ENCODE peak calls at places on chromosomes 16 and 17, in eight cellular contexts. X is upper lobe of right lung; V is tibial nerve; A is CD4-positive, alpha-beta T cell; G is neural progenitor cell; T is PC-9; K is activated CD8-positive, alpha-beta T cell treated with anti-CD3 and anti-CD28 coated beads for 36 hours; F is MM.1S. D is an unnamed sample.

GRCh38 chr16:2996298-2996697 is 16.1 kb upstream of the PKMYT1 start:
- DNase-seq in K (no peak), G (no peak), T (no peak), V (no peak), A (no peak), X (no peak), F (no peak), D (no peak)

GRCh38 chr16:6018848-6019489 is 921.4 kb upstream of the EEF2KMT start:
- DNase-seq in X (no peak), F (no peak), A (no peak), V (no peak), T (no peak), G (peak; percentile 68), K (no peak), D (no peak)

GRCh38 chr17:7392696-7393612 is 1.4 kb downstream of the PLSCR3 start:
- DNase-seq in F (no peak), A (no peak), K (no peak), X (no peak), V (no peak), G (peak; percentile 43), T (no peak), D (no peak)

GRCh38 chr16:11370084-11370931 is 25.0 kb downstream of the RMI2 start:
- DNase-seq in T (no peak), K (no peak), G (no peak), V (no peak), F (no peak), X (peak; percentile 68), A (no peak), D (peak; percentile 45)

GRCh38 chr16:11668590-11669379 is 530 bp downstream of the SNN start:
- DNase-seq in F (no peak), A (no peak), T (no peak), G (peak; percentile 86), V (no peak), K (peak; percentile 26), X (no peak), D (no peak)

GRCh38 chr16:54926166-54926838 is 4.4 kb upstream of the IRX5 start:
- DNase-seq in A (no peak), K (no peak), F (peak; percentile 18), G (no peak), V (no peak), X (no peak), T (no peak), D (no peak)

GRCh38 chr16:83977056-83977815 is 9.2 kb downstream of the NECAB2 start:
- DNase-seq in G (no peak), K (no peak), X (no peak), T (no peak), A (no peak), F (no peak), V (no peak), D (no peak)

GRCh38 chr16:77335652-77336234 is 99.1 kb downstream of the ADAMTS18 start:
- DNase-seq in G (peak; percentile 6), X (no peak), V (no peak), K (no peak), A (no peak), F (no peak), T (peak; percentile 36), D (no peak)

GRCh38 chr17:37648555-37648954 is 5.3 kb upstream of the DDX52 start:
- DNase-seq in A (no peak), F (peak; percentile 46), T (peak; percentile 51), G (no peak), V (no peak), X (no peak), K (no peak), D (no peak)

GRCh38 chr17:77349976-77350830 is 209.4 kb downstream of the SEC14L1 start:
- DNase-seq in K (no peak), V (peak; percentile 8), T (no peak), F (no peak), X (peak; percentile 56), G (no peak), A (no peak), D (peak; percentile 6)

GRCh38 chr16:60295451-60295850 is 1561.3 kb upstream of the GOT2 start:
- DNase-seq in G (no peak), A (no peak), V (no peak), K (no peak), T (no peak), X (no peak), F (no peak), D (no peak)

GRCh38 chr17:71866095-71866494 is 254.7 kb upstream of the SOX9 start:
- DNase-seq in K (no peak), X (no peak), G (no peak), V (no peak), A (no peak), T (no peak), F (peak; percentile 33), D (no peak)

GRCh38 chr17:64941045-64941444 is 21.8 kb upstream of the LRRC37A3 start:
- DNase-seq in X (no peak), F (no peak), A (no peak), G (no peak), T (no peak), V (no peak), K (no peak), D (no peak)

GRCh38 chr17:64941761-64942160 is 22.5 kb upstream of the LRRC37A3 start:
- DNase-seq in K (no peak), X (no peak), V (no peak), T (no peak), F (no peak), G (no peak), A (no peak), D (no peak)

GRCh38 chr17:64938290-64938689 is 19.0 kb upstream of the LRRC37A3 start:
- DNase-seq in A (no peak), K (no peak), T (peak; percentile 94), V (no peak), F (no peak), G (no peak), X (no peak), D (no peak)

GRCh38 chr17:64940055-64940454 is 20.8 kb upstream of the LRRC37A3 start:
- DNase-seq in X (no peak), A (no peak), T (peak; percentile 81), K (no peak), G (no peak), V (no peak), F (no peak), D (no peak)

GRCh38 chr17:64938925-64939474 is 19.7 kb upstream of the LRRC37A3 start:
- DNase-seq in V (no peak), F (peak; percentile 36), K (peak; percentile 73), G (peak; percentile 75), A (peak; percentile 35), X (peak; percentile 84), T (peak; percentile 70), D (peak; percentile 81)
- TF ChIP-seq CTCF in V (peak; percentile 37), F (peak; percentile 84), K (peak; percentile 81), G (peak; percentile 73), A (peak; percentile 36), X (peak; percentile 61), T (peak; percentile 75), D (peak; percentile 83)

DNA sequence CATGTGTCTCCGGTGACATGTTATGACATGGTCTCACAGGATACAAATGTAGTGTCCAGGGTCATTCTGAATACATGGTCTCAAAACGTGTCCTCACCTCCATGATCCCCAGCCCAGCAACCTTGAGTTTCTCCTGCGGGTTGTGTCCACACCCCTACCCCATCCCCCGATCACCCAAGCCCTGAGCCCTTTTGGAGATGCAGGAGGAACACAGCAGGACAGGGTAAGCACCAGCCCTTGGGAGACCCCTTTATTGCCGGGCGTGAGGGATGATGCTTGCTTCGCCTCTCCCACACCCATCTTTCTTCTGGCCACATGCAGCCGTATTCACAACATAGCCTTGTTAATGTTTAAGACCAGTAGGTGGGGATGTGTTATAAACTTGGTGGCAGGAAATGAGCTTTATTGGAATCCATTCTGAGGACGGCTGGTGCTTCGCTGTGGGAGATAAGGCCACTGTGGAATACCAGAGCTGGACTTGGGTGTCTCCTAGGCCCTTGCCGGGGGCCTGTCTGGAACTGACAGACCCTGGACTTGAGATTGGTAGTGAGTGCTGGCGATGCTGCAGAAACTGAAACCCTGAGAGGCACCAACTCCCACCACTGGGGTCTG is 5.5 kb downstream of the TMEM132E start:
- DNase-seq in K (no peak), G (peak; percentile 29), X (no peak), A (no peak), T (peak; percentile 39), V (no peak), F (peak; percentile 36), D (no peak)
- TF ChIP-seq CTCF in K (no peak), G (peak; percentile 25), X (no peak), A (no peak), T (no peak), V (no peak), F (peak; percentile 35), D (no peak)

DNA sequence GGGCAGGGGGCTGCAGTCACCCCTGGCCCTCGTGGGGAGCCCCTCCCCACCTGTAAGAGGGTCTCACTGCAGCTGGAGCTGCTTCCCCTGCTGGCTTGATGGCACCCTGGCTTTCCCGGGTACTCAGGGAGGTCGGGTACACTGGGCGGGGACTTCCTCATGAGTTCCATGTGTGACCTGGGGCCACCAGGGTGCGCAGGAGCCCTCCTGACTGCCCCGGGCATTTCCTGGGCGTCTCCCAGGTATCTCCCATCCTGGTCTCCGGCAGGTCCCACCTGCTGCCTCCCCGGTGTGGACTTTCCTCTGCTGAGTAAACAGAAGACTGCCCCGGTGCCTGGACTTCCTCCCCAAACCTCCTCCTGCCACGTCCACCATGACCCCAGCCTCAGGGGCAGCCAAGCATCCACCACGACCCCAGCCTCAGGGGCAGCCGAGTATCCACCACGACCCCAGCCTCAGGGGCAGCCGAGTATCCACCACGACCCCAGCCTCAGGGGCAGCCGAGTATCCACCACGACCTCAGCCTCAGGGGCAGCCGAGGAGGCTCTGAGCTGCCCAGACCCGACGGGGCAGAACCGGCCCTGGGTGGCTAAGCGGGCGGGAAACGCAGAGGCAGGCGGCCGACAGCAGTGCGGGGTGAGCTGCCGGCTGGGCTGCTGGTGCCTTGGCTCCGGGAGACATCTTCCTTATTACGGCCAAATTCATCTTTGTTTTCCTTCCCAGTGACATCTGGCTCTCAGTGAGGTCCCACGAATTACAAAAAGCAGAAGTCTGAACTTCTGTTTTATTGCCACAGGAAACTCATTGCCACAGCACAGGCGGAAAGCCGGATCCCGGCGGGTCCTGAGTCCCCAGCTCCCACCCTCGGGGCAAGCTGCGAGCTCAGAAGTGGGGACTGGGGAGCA is 40.7 kb downstream of the CBFA2T3 start:
- DNase-seq in A (peak; percentile 21), K (peak; percentile 49), G (no peak), T (peak; percentile 58), V (no peak), F (no peak), X (no peak), D (peak; percentile 70)
- TF ChIP-seq CTCF in A (no peak), K (no peak), G (peak; percentile 4), T (peak; percentile 36), V (no peak), F (no peak), X (no peak), D (peak; percentile 7)

DNA sequence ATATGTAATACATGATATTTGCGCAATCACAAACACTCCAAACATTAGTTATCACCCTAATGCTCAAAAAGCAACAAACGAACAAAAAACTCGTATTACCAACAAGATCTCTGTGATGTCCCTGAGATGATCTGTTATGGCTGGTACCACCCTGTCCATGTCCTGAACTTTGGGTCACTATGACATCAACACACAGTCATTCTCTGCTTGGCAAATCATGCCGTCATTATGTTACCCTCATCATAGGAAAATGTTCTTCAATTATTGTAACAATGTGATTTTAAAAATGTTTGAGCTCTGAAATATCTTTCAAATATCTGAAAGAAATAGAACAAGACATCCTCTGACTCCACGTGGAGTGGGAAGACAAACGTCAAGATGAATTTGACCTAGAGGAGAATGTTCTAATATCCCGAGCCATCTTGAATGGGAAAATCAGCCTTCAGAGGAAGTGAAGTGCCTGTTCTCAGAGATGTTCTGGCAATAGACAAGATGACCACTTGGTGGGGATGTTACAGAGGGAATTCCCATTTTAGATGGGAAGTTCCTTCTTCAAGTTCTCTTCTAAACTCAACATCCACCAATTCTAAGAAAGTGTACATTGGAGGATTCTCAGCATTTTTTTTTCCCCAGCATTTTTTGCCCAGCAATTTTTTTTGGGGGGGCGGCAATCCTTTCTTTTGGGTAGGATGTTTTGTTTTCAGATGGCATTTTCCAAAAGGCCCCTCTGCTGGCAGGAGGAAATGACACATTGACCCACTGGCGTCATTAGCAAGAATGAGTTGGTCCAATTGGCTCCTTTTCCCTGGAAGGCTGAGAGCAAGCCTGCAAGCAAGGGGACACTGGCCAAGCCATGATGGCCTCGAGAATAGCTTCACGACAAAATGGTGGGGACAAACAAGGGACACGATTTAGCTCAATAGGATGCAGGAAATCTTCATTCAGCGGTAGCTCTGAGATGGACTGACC is 3.7 kb upstream of the HSD17B2 start:
- DNase-seq in A (no peak), T (no peak), V (no peak), F (no peak), X (no peak), G (peak; percentile 64), K (no peak), D (peak; percentile 61)
- TF ChIP-seq CTCF in A (peak; percentile 16), T (peak; percentile 47), V (peak; percentile 32), F (peak; percentile 33), X (peak; percentile 59), G (peak; percentile 74), K (peak; percentile 27), D (no peak)

D was measured in GM13976.